ENCODE peak calls at places on chromosomes 11 and 22, in nine cellular contexts. G is PC-3, W is GM23338, R is OCI-LY7, J is HCT116, T is neural progenitor cell, Z is GM23248, K is MM.1S, H is hepatocyte. I is an unnamed sample.

GRCh38 chr11:66420671-66421476 is at the start of gene NPAS4:
- DNase-seq in Z (no peak), R (no peak), G (no peak), K (no peak), W (peak), T (peak), H (no peak), J (no peak), I (peak)

GRCh38 chr11:133913761-133914160 is 43.0 kb downstream of the IGSF9B start:
- DNase-seq in W (no peak), K (no peak), J (no peak), R (no peak), G (no peak), T (no peak), Z (no peak), H (no peak), I (no peak)

GRCh38 chr11:2995893-2996554 is 3.9 kb upstream of the NAP1L4 start:
- DNase-seq in H (no peak), J (no peak), K (no peak), G (no peak), R (no peak), T (no peak), Z (no peak), W (peak), I (no peak)

GRCh38 chr22:34814260-34814659 is 251.7 kb upstream of the ISX start:
- DNase-seq in G (no peak), K (no peak), H (peak), W (no peak), Z (no peak), J (no peak), T (no peak), R (no peak), I (no peak)

GRCh38 chr11:105092255-105093239 is 47.0 kb downstream of the CARD18 start:
- DNase-seq in G (peak), R (no peak), T (no peak), J (no peak), W (no peak), H (no peak), K (no peak), Z (no peak), I (no peak)

GRCh38 chr22:20967697-20968201 is 694 bp downstream of the AIFM3 start:
- DNase-seq in K (no peak), J (no peak), T (peak), H (no peak), G (no peak), Z (no peak), W (peak), R (no peak), I (peak)

GRCh38 chr11:23079382-23079813 is 219.1 kb upstream of the CCDC179 start:
- DNase-seq in H (no peak), R (no peak), W (no peak), K (no peak), G (peak), J (no peak), T (no peak), Z (peak), I (no peak)

GRCh38 chr11:73623651-73624050 is 22.7 kb upstream of the PLEKHB1 start:
- DNase-seq in Z (no peak), W (no peak), H (no peak), T (no peak), G (no peak), K (no peak), J (no peak), R (no peak), I (no peak)

GRCh38 chr11:45927332-45927683 is 4.9 kb downstream of the LARGE2 start:
- DNase-seq in W (no peak), H (no peak), Z (no peak), T (no peak), K (no peak), J (no peak), G (no peak), R (no peak), I (no peak)

GRCh38 chr11:133821776-133822175 is 23.5 kb downstream of the SPATA19 start:
- DNase-seq in J (peak), H (peak), T (peak), G (peak), Z (peak), K (peak), R (peak), W (peak), I (peak)

GRCh38 chr11:62544521-62545436 is 1.8 kb downstream of the AHNAK start:
- DNase-seq in W (no peak), Z (peak), T (peak), H (peak), G (peak), K (no peak), J (no peak), R (no peak), I (no peak)

GRCh38 chr11:134861490-134862107 is 449.6 kb upstream of the B3GAT1 start:
- DNase-seq in J (no peak), W (peak), G (no peak), K (no peak), R (no peak), H (no peak), Z (no peak), T (no peak), I (no peak)

GRCh38 chr11:69899957-69900821 is 81.0 kb upstream of the FGF3 start:
- DNase-seq in K (no peak), W (no peak), H (peak), G (peak), Z (no peak), T (no peak), J (no peak), R (no peak), I (no peak)

GRCh38 chr11:67367014-67367835 is 6.2 kb downstream of the CLCF1 start:
- DNase-seq in R (no peak), K (no peak), H (peak), G (no peak), T (no peak), Z (peak), W (no peak), J (no peak), I (no peak)

GRCh38 chr22:27790396-27791216 is 10.9 kb downstream of the MN1 start:
- DNase-seq in Z (no peak), T (peak), K (no peak), R (no peak), G (no peak), H (no peak), J (no peak), W (peak), I (no peak)

GRCh38 chr11:132024587-132025295 is 654.3 kb downstream of the NTM start:
- DNase-seq in J (no peak), H (no peak), W (no peak), R (no peak), G (peak), K (no peak), Z (peak), T (no peak), I (no peak)

GRCh38 chr11:68749501-68750196 is 1.7 kb downstream of the TESMIN start:
- DNase-seq in H (no peak), K (no peak), J (no peak), R (no peak), Z (peak), W (peak), G (no peak), T (peak), I (no peak)

GRCh38 chr11:119520400-119520799 is 97.4 kb upstream of the THY1 start:
- DNase-seq in Z (no peak), R (no peak), H (no peak), J (no peak), T (no peak), W (no peak), K (no peak), G (no peak), I (no peak)

GRCh38 chr11:405976-406795 is 8.6 kb downstream of the SIGIRR start:
- DNase-seq in G (no peak), Z (no peak), W (no peak), T (no peak), H (no peak), K (no peak), J (no peak), R (no peak), I (no peak)

GRCh38 chr22:23098718-23099524 is 28.6 kb downstream of the GNAZ start:
- DNase-seq in T (no peak), G (no peak), K (no peak), J (no peak), W (no peak), R (no peak), Z (no peak), H (no peak), I (no peak)

GRCh38 chr22:36732609-36733008 is 29.1 kb upstream of the CACNG2 start:
- DNase-seq in R (no peak), W (no peak), T (no peak), J (no peak), H (no peak), K (no peak), Z (no peak), G (no peak), I (no peak)

GRCh38 chr11:90476442-90477007 is 253.7 kb upstream of the CHORDC1 start:
- DNase-seq in R (peak), H (peak), Z (peak), W (peak), G (peak), K (peak), T (peak), J (peak), I (peak)

GRCh38 chr11:76415073-76415472 is 29.7 kb upstream of the EMSY start:
- DNase-seq in Z (no peak), J (no peak), H (no peak), R (peak), W (peak), K (peak), G (no peak), T (no peak), I (no peak)

GRCh38 chr11:60984616-60985015 is 13.1 kb downstream of the CD6 start:
- DNase-seq in W (no peak), K (no peak), J (no peak), R (no peak), H (no peak), Z (no peak), G (no peak), T (no peak), I (no peak)

GRCh38 chr22:43974028-43974545 is 18.8 kb downstream of the SAMM50 start:
- DNase-seq in J (no peak), T (no peak), Z (no peak), K (no peak), R (no peak), H (no peak), W (no peak), G (no peak), I (no peak)

GRCh38 chr11:73461844-73462435 is 85.7 kb downstream of the RELT start:
- DNase-seq in G (no peak), Z (no peak), T (no peak), R (no peak), W (no peak), K (peak), J (no peak), H (no peak), I (no peak)

GRCh38 chr11:72231396-72232259 is 7.1 kb downstream of the INPPL1 start:
- DNase-seq in T (no peak), W (no peak), Z (no peak), K (no peak), J (no peak), H (no peak), G (no peak), R (no peak), I (no peak)
- TF ChIP-seq EZH2phosphoT487 in T (no peak), W (no peak), Z (no peak), K (no peak), J (no peak), H (no peak), G (no peak), R (no peak), I (no peak)

DNA sequence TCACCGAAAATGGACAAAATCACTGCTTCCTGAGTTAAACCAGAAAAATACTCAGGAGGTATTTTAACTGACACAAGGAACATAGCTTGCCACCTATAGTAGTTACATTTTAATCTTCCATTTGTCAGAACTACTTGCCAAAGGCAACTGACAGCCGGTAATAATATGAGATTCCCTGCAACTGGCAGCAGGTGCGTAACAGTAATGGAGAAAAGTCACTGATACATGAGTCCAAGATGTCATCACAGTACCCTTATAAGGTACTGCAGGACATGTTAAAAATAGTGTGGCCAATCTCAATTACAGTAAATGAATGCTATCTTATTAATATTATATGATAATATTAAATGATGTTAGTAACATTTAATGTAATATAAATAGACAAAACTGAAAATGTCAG is 21.1 kb upstream of the ARHGAP32 start:
- DNase-seq in J (no peak), Z (no peak), K (no peak), W (no peak), R (no peak), G (no peak), T (no peak), H (no peak), I (no peak)
- TF ChIP-seq EZH2phosphoT487 in J (no peak), Z (no peak), K (no peak), W (no peak), R (no peak), G (no peak), T (no peak), H (no peak), I (no peak)

GRCh38 chr22:30113494-30113893 is 33.2 kb downstream of the HORMAD2 start:
- DNase-seq in G (no peak), W (no peak), J (no peak), K (no peak), R (no peak), T (no peak), Z (no peak), H (no peak), I (no peak)

GRCh38 chr22:30114356-30114755 is 34.1 kb downstream of the HORMAD2 start:
- DNase-seq in R (no peak), W (no peak), J (no peak), G (no peak), Z (no peak), H (no peak), T (no peak), K (no peak), I (no peak)

GRCh38 chr22:30116362-30117117 is 36.3 kb downstream of the HORMAD2 start:
- DNase-seq in Z (peak), G (peak), H (peak), T (peak), R (no peak), W (no peak), K (no peak), J (no peak), I (no peak)

GRCh38 chr22:30117256-30117655 is 37.0 kb downstream of the HORMAD2 start:
- DNase-seq in K (no peak), J (no peak), T (no peak), Z (no peak), G (no peak), W (no peak), H (no peak), R (no peak), I (no peak)

GRCh38 chr22:30115705-30116104 is 35.4 kb downstream of the HORMAD2 start:
- DNase-seq in H (no peak), R (no peak), Z (peak), J (peak), T (no peak), K (no peak), G (peak), W (peak), I (no peak)
- TF ChIP-seq EZH2phosphoT487 in H (no peak), R (no peak), Z (no peak), J (no peak), T (no peak), K (no peak), G (no peak), W (no peak), I (no peak)

GRCh38 chr11:41201156-41201555 is 258.3 kb downstream of the LRRC4C start:
- DNase-seq in K (peak), W (peak), T (peak), J (no peak), H (peak), G (peak), Z (peak), R (peak), I (peak)
- TF ChIP-seq EZH2phosphoT487 in K (no peak), W (no peak), T (no peak), J (no peak), H (no peak), G (no peak), Z (no peak), R (no peak), I (no peak)

GRCh38 chr11:126190792-126191191 is 20.7 kb downstream of the RPUSD4 start:
- DNase-seq in T (no peak), K (no peak), H (no peak), W (no peak), J (no peak), G (no peak), Z (no peak), R (no peak), I (no peak)
- TF ChIP-seq EZH2phosphoT487 in T (no peak), K (no peak), H (no peak), W (no peak), J (no peak), G (no peak), Z (no peak), R (no peak), I (no peak)

GRCh38 chr11:122209619-122210377 is 93.8 kb upstream of the BLID start:
- DNase-seq in W (no peak), G (no peak), H (peak), Z (peak), R (no peak), K (no peak), T (no peak), J (no peak), I (peak)
- TF ChIP-seq EZH2phosphoT487 in W (no peak), G (no peak), H (no peak), Z (no peak), R (no peak), K (no peak), T (no peak), J (no peak), I (no peak)